ENCODE peak calls at places on chromosomes 11 and 22, in nine cellular contexts. One of them, this sample, is unnamed.
A peak's percentile ranks its signal among the peaks of the same experiment; 100 is the strongest.

GRCh38 chr11:108221401-108221800 is 1.0 kb downstream of the NPAT start:
- DNase-seq in CD4-positive, alpha-beta T cell: no peak
- DNase-seq in choroid plexus epithelial cell: peak; percentile 57
- DNase-seq in body of pancreas: no peak
- DNase-seq in HFF-Myc: no peak
- DNase-seq in HEK293T: no peak
- DNase-seq in neural progenitor cell: peak; percentile 37
- DNase-seq in GM18507: no peak
- DNase-seq in cardiac fibroblast: peak; percentile 71
- DNase-seq in this sample: no peak

GRCh38 chr11:64687204-64687603 is 35.8 kb downstream of the NRXN2 start:
- DNase-seq in CD4-positive, alpha-beta T cell: no peak
- DNase-seq in choroid plexus epithelial cell: no peak
- DNase-seq in body of pancreas: peak; percentile 90
- DNase-seq in HFF-Myc: no peak
- DNase-seq in HEK293T: no peak
- DNase-seq in neural progenitor cell: no peak
- DNase-seq in GM18507: no peak
- DNase-seq in cardiac fibroblast: peak; percentile 5
- DNase-seq in this sample: no peak

GRCh38 chr11:119608781-119609180 is 120.2 kb downstream of the NECTIN1 start:
- DNase-seq in CD4-positive, alpha-beta T cell: no peak
- DNase-seq in choroid plexus epithelial cell: no peak
- DNase-seq in body of pancreas: no peak
- DNase-seq in HFF-Myc: no peak
- DNase-seq in HEK293T: no peak
- DNase-seq in neural progenitor cell: no peak
- DNase-seq in GM18507: no peak
- DNase-seq in cardiac fibroblast: no peak
- DNase-seq in this sample: no peak

GRCh38 chr22:48949375-48950149 is 878.1 kb downstream of the BRD1 start:
- DNase-seq in CD4-positive, alpha-beta T cell: no peak
- DNase-seq in choroid plexus epithelial cell: no peak
- DNase-seq in body of pancreas: no peak
- DNase-seq in HFF-Myc: no peak
- DNase-seq in HEK293T: no peak
- DNase-seq in neural progenitor cell: no peak
- DNase-seq in GM18507: no peak
- DNase-seq in cardiac fibroblast: no peak
- DNase-seq in this sample: no peak

GRCh38 chr11:117020873-117021564 is 77.2 kb downstream of the SIK3 start:
- DNase-seq in CD4-positive, alpha-beta T cell: no peak
- DNase-seq in choroid plexus epithelial cell: no peak
- DNase-seq in body of pancreas: peak; percentile 21
- DNase-seq in HFF-Myc: no peak
- DNase-seq in HEK293T: no peak
- DNase-seq in neural progenitor cell: no peak
- DNase-seq in GM18507: no peak
- DNase-seq in cardiac fibroblast: no peak
- DNase-seq in this sample: no peak

GRCh38 chr22:38075105-38075825 is 8.7 kb downstream of the SLC16A8 start:
- DNase-seq in CD4-positive, alpha-beta T cell: no peak
- DNase-seq in choroid plexus epithelial cell: no peak
- DNase-seq in body of pancreas: no peak
- DNase-seq in HFF-Myc: no peak
- DNase-seq in HEK293T: no peak
- DNase-seq in neural progenitor cell: no peak
- DNase-seq in GM18507: no peak
- DNase-seq in cardiac fibroblast: no peak
- DNase-seq in this sample: no peak

GRCh38 chr11:93957553-93957952 is 63.6 kb upstream of the HEPHL1 start:
- DNase-seq in CD4-positive, alpha-beta T cell: no peak
- DNase-seq in choroid plexus epithelial cell: no peak
- DNase-seq in body of pancreas: peak; percentile 63
- DNase-seq in HFF-Myc: no peak
- DNase-seq in HEK293T: no peak
- DNase-seq in neural progenitor cell: no peak
- DNase-seq in GM18507: no peak
- DNase-seq in cardiac fibroblast: no peak
- DNase-seq in this sample: no peak

GRCh38 chr22:43419371-43420080 is 7.7 kb downstream of the MPPED1 start:
- DNase-seq in CD4-positive, alpha-beta T cell: no peak
- DNase-seq in choroid plexus epithelial cell: no peak
- DNase-seq in body of pancreas: no peak
- DNase-seq in HFF-Myc: no peak
- DNase-seq in HEK293T: no peak
- DNase-seq in neural progenitor cell: no peak
- DNase-seq in GM18507: no peak
- DNase-seq in cardiac fibroblast: no peak
- DNase-seq in this sample: no peak

GRCh38 chr11:125621995-125622394 is 3.0 kb upstream of the CHEK1 start:
- DNase-seq in CD4-positive, alpha-beta T cell: no peak
- DNase-seq in choroid plexus epithelial cell: peak; percentile 52
- DNase-seq in body of pancreas: no peak
- DNase-seq in HFF-Myc: no peak
- DNase-seq in HEK293T: no peak
- DNase-seq in neural progenitor cell: no peak
- DNase-seq in GM18507: no peak
- DNase-seq in cardiac fibroblast: peak; percentile 55
- DNase-seq in this sample: peak; percentile 59

GRCh38 chr22:23219787-23220484 is 39.6 kb downstream of the BCR start:
- DNase-seq in CD4-positive, alpha-beta T cell: peak; percentile 29
- DNase-seq in choroid plexus epithelial cell: peak; percentile 63
- DNase-seq in body of pancreas: peak; percentile 40
- DNase-seq in HFF-Myc: no peak
- DNase-seq in HEK293T: no peak
- DNase-seq in neural progenitor cell: no peak
- DNase-seq in GM18507: peak; percentile 54
- DNase-seq in cardiac fibroblast: peak; percentile 26
- DNase-seq in this sample: peak; percentile 34

GRCh38 chr11:116119158-116119557 is 614.9 kb upstream of the CADM1 start:
- DNase-seq in CD4-positive, alpha-beta T cell: no peak
- DNase-seq in choroid plexus epithelial cell: no peak
- DNase-seq in body of pancreas: no peak
- DNase-seq in HFF-Myc: no peak
- DNase-seq in HEK293T: no peak
- DNase-seq in neural progenitor cell: no peak
- DNase-seq in GM18507: no peak
- DNase-seq in cardiac fibroblast: no peak
- DNase-seq in this sample: no peak

GRCh38 chr11:99162819-99163218 is 142.1 kb downstream of the CNTN5 start:
- DNase-seq in CD4-positive, alpha-beta T cell: no peak
- DNase-seq in choroid plexus epithelial cell: no peak
- DNase-seq in body of pancreas: no peak
- DNase-seq in HFF-Myc: no peak
- DNase-seq in HEK293T: no peak
- DNase-seq in neural progenitor cell: no peak
- DNase-seq in GM18507: no peak
- DNase-seq in cardiac fibroblast: no peak
- DNase-seq in this sample: no peak

GRCh38 chr11:35162795-35163194 is 23.8 kb downstream of the CD44 start:
- DNase-seq in CD4-positive, alpha-beta T cell: no peak
- DNase-seq in choroid plexus epithelial cell: peak; percentile 47
- DNase-seq in body of pancreas: no peak
- DNase-seq in HFF-Myc: no peak
- DNase-seq in HEK293T: no peak
- DNase-seq in neural progenitor cell: no peak
- DNase-seq in GM18507: no peak
- DNase-seq in cardiac fibroblast: no peak
- DNase-seq in this sample: no peak

GRCh38 chr11:86606849-86607481 is 65.5 kb downstream of the ME3 start:
- DNase-seq in CD4-positive, alpha-beta T cell: no peak
- DNase-seq in choroid plexus epithelial cell: peak; percentile 37
- DNase-seq in body of pancreas: no peak
- DNase-seq in HFF-Myc: no peak
- DNase-seq in HEK293T: no peak
- DNase-seq in neural progenitor cell: no peak
- DNase-seq in GM18507: no peak
- DNase-seq in cardiac fibroblast: peak; percentile 63
- DNase-seq in this sample: no peak

GRCh38 chr11:86673872-86674750 is 1.7 kb upstream of the ME3 start:
- DNase-seq in CD4-positive, alpha-beta T cell: no peak
- DNase-seq in choroid plexus epithelial cell: no peak
- DNase-seq in body of pancreas: peak; percentile 14
- DNase-seq in HFF-Myc: no peak
- DNase-seq in HEK293T: no peak
- DNase-seq in neural progenitor cell: no peak
- DNase-seq in GM18507: no peak
- DNase-seq in cardiac fibroblast: no peak
- DNase-seq in this sample: no peak

GRCh38 chr22:30806391-30806861 is 111.8 kb downstream of the OSBP2 start:
- DNase-seq in CD4-positive, alpha-beta T cell: no peak
- DNase-seq in choroid plexus epithelial cell: peak; percentile 52
- DNase-seq in body of pancreas: no peak
- DNase-seq in HFF-Myc: peak; percentile 40
- DNase-seq in HEK293T: no peak
- DNase-seq in neural progenitor cell: peak; percentile 60
- DNase-seq in GM18507: no peak
- DNase-seq in cardiac fibroblast: peak; percentile 50
- DNase-seq in this sample: peak; percentile 54

GRCh38 chr11:104164028-104164520 is at the start of gene PDGFD:
- DNase-seq in CD4-positive, alpha-beta T cell: no peak
- DNase-seq in choroid plexus epithelial cell: peak; percentile 77
- DNase-seq in body of pancreas: peak; percentile 87
- DNase-seq in HFF-Myc: peak; percentile 37
- DNase-seq in HEK293T: peak; percentile 59
- DNase-seq in neural progenitor cell: peak; percentile 93
- DNase-seq in GM18507: peak; percentile 7
- DNase-seq in cardiac fibroblast: peak; percentile 91
- DNase-seq in this sample: peak; percentile 89

GRCh38 chr11:34650528-34650927 is 29.6 kb downstream of the EHF start:
- DNase-seq in CD4-positive, alpha-beta T cell: peak; percentile 45
- DNase-seq in choroid plexus epithelial cell: peak; percentile 84
- DNase-seq in body of pancreas: no peak
- DNase-seq in HFF-Myc: no peak
- DNase-seq in HEK293T: no peak
- DNase-seq in neural progenitor cell: no peak
- DNase-seq in GM18507: peak; percentile 58
- DNase-seq in cardiac fibroblast: peak; percentile 60
- DNase-seq in this sample: peak; percentile 84

GRCh38 chr22:46775364-46775758 is 12.9 kb downstream of the TBC1D22A start:
- DNase-seq in CD4-positive, alpha-beta T cell: no peak
- DNase-seq in choroid plexus epithelial cell: no peak
- DNase-seq in body of pancreas: no peak
- DNase-seq in HFF-Myc: no peak
- DNase-seq in HEK293T: no peak
- DNase-seq in neural progenitor cell: no peak
- DNase-seq in GM18507: no peak
- DNase-seq in cardiac fibroblast: no peak
- DNase-seq in this sample: no peak

GRCh38 chr11:36316049-36316448 is 20.0 kb downstream of the PRR5L start:
- DNase-seq in CD4-positive, alpha-beta T cell: no peak
- DNase-seq in choroid plexus epithelial cell: no peak
- DNase-seq in body of pancreas: no peak
- DNase-seq in HFF-Myc: no peak
- DNase-seq in HEK293T: no peak
- DNase-seq in neural progenitor cell: no peak
- DNase-seq in GM18507: no peak
- DNase-seq in cardiac fibroblast: no peak
- DNase-seq in this sample: no peak

GRCh38 chr11:102551188-102551781 is 20.7 kb upstream of the MMP7 start:
- DNase-seq in CD4-positive, alpha-beta T cell: no peak
- DNase-seq in choroid plexus epithelial cell: no peak
- DNase-seq in body of pancreas: no peak
- DNase-seq in HFF-Myc: no peak
- DNase-seq in HEK293T: no peak
- DNase-seq in neural progenitor cell: peak; percentile 12
- DNase-seq in GM18507: no peak
- DNase-seq in cardiac fibroblast: no peak
- DNase-seq in this sample: no peak

GRCh38 chr11:5293028-5293427 is 8.7 kb downstream of the OR51B4 start:
- DNase-seq in CD4-positive, alpha-beta T cell: no peak
- DNase-seq in choroid plexus epithelial cell: no peak
- DNase-seq in body of pancreas: no peak
- DNase-seq in HFF-Myc: no peak
- DNase-seq in HEK293T: no peak
- DNase-seq in neural progenitor cell: no peak
- DNase-seq in GM18507: no peak
- DNase-seq in cardiac fibroblast: no peak
- DNase-seq in this sample: no peak

GRCh38 chr11:44747339-44747738 is 20.6 kb downstream of the TSPAN18 start:
- DNase-seq in CD4-positive, alpha-beta T cell: no peak
- DNase-seq in choroid plexus epithelial cell: no peak
- DNase-seq in body of pancreas: no peak
- DNase-seq in HFF-Myc: no peak
- DNase-seq in HEK293T: no peak
- DNase-seq in neural progenitor cell: no peak
- DNase-seq in GM18507: no peak
- DNase-seq in cardiac fibroblast: no peak
- DNase-seq in this sample: no peak

GRCh38 chr11:65887026-65887722 is 1.1 kb downstream of the FIBP start:
- DNase-seq in CD4-positive, alpha-beta T cell: no peak
- DNase-seq in choroid plexus epithelial cell: no peak
- DNase-seq in body of pancreas: no peak
- DNase-seq in HFF-Myc: no peak
- DNase-seq in HEK293T: no peak
- DNase-seq in neural progenitor cell: no peak
- DNase-seq in GM18507: no peak
- DNase-seq in cardiac fibroblast: no peak
- DNase-seq in this sample: no peak

GRCh38 chr11:18106688-18107087 is 806 bp upstream of the SAAL1 start:
- DNase-seq in CD4-positive, alpha-beta T cell: no peak
- DNase-seq in choroid plexus epithelial cell: no peak
- DNase-seq in body of pancreas: no peak
- DNase-seq in HFF-Myc: peak; percentile 11
- DNase-seq in HEK293T: no peak
- DNase-seq in neural progenitor cell: no peak
- DNase-seq in GM18507: no peak
- DNase-seq in cardiac fibroblast: no peak
- DNase-seq in this sample: no peak

GRCh38 chr22:18103527-18104269 is 6.9 kb upstream of the TUBA8 start:
- DNase-seq in CD4-positive, alpha-beta T cell: no peak
- DNase-seq in choroid plexus epithelial cell: no peak
- DNase-seq in body of pancreas: no peak
- DNase-seq in HFF-Myc: no peak
- DNase-seq in HEK293T: no peak
- DNase-seq in neural progenitor cell: no peak
- DNase-seq in GM18507: no peak
- DNase-seq in cardiac fibroblast: no peak
- DNase-seq in this sample: no peak

GRCh38 chr22:37557321-37558001 is 2.8 kb upstream of the CDC42EP1 start:
- DNase-seq in CD4-positive, alpha-beta T cell: no peak
- DNase-seq in choroid plexus epithelial cell: no peak
- DNase-seq in body of pancreas: peak; percentile 67
- DNase-seq in HFF-Myc: no peak
- DNase-seq in HEK293T: no peak
- DNase-seq in neural progenitor cell: no peak
- DNase-seq in GM18507: no peak
- DNase-seq in cardiac fibroblast: no peak
- DNase-seq in this sample: no peak

GRCh38 chr11:61053198-61053597 is 49.1 kb upstream of the CD5 start:
- DNase-seq in CD4-positive, alpha-beta T cell: no peak
- DNase-seq in choroid plexus epithelial cell: no peak
- DNase-seq in body of pancreas: no peak
- DNase-seq in HFF-Myc: no peak
- DNase-seq in HEK293T: no peak
- DNase-seq in neural progenitor cell: no peak
- DNase-seq in GM18507: no peak
- DNase-seq in cardiac fibroblast: no peak
- DNase-seq in this sample: no peak